ENCODE peak calls at places on chromosomes 2 and 18, in five cellular contexts. One of them, this sample, is unnamed.

GRCh38 chr2:106104332-106105062 is 89.6 kb downstream of the UXS1 start:
- DNase-seq in neural progenitor cell: peak
- DNase-seq in MM.1S: peak
- DNase-seq in HCT116: peak
- DNase-seq in hepatocyte: peak
- DNase-seq in this sample: peak

GRCh38 chr18:76588591-76589303 is 93.7 kb upstream of the ZNF516 start:
- DNase-seq in hepatocyte: no peak
- DNase-seq in neural progenitor cell: peak
- DNase-seq in HCT116: no peak
- DNase-seq in MM.1S: no peak
- DNase-seq in this sample: no peak

GRCh38 chr2:20576598-20577115 is 74.2 kb downstream of the HS1BP3 start:
- DNase-seq in hepatocyte: no peak
- DNase-seq in HCT116: no peak
- DNase-seq in MM.1S: peak
- DNase-seq in neural progenitor cell: no peak
- DNase-seq in this sample: peak

GRCh38 chr18:23220355-23220754 is 85.1 kb downstream of the CABLES1 start:
- DNase-seq in HCT116: no peak
- DNase-seq in MM.1S: no peak
- DNase-seq in hepatocyte: no peak
- DNase-seq in neural progenitor cell: no peak
- DNase-seq in this sample: no peak

GRCh38 chr2:26432363-26432762 is 30.6 kb downstream of the DRC1 start:
- DNase-seq in neural progenitor cell: no peak
- DNase-seq in MM.1S: no peak
- DNase-seq in HCT116: no peak
- DNase-seq in hepatocyte: no peak
- DNase-seq in this sample: no peak

GRCh38 chr2:240200230-240201051 is 60.0 kb upstream of the OTOS start:
- DNase-seq in HCT116: no peak
- DNase-seq in hepatocyte: no peak
- DNase-seq in neural progenitor cell: peak
- DNase-seq in MM.1S: peak
- DNase-seq in this sample: no peak

GRCh38 chr2:104938226-104938941 is 84.5 kb downstream of the POU3F3 start:
- DNase-seq in hepatocyte: no peak
- DNase-seq in MM.1S: no peak
- DNase-seq in HCT116: no peak
- DNase-seq in neural progenitor cell: no peak
- DNase-seq in this sample: peak

GRCh38 chr2:50546790-50547189 is 485.1 kb downstream of the NRXN1 start:
- DNase-seq in hepatocyte: no peak
- DNase-seq in MM.1S: no peak
- DNase-seq in HCT116: no peak
- DNase-seq in neural progenitor cell: no peak
- DNase-seq in this sample: no peak

GRCh38 chr2:71886241-71886640 is 261.4 kb downstream of the CYP26B1 start:
- DNase-seq in neural progenitor cell: no peak
- DNase-seq in HCT116: no peak
- DNase-seq in hepatocyte: no peak
- DNase-seq in MM.1S: no peak
- DNase-seq in this sample: no peak

GRCh38 chr18:7273301-7273911 is 42.5 kb downstream of the LRRC30 start:
- DNase-seq in HCT116: no peak
- DNase-seq in neural progenitor cell: peak
- DNase-seq in hepatocyte: peak
- DNase-seq in MM.1S: no peak
- DNase-seq in this sample: no peak

GRCh38 chr2:219496781-219497494 is 1.8 kb upstream of the GMPPA start:
- DNase-seq in MM.1S: no peak
- DNase-seq in neural progenitor cell: peak
- DNase-seq in hepatocyte: no peak
- DNase-seq in HCT116: no peak
- DNase-seq in this sample: no peak
- H2AFZ ChIP-seq in MM.1S: no peak
- H2AFZ ChIP-seq in neural progenitor cell: no peak
- H2AFZ ChIP-seq in hepatocyte: no peak
- H2AFZ ChIP-seq in HCT116: no peak
- H2AFZ ChIP-seq in this sample: no peak

GRCh38 chr18:8341481-8342230 is 267.6 kb upstream of the RAB12 start:
- DNase-seq in hepatocyte: peak
- DNase-seq in neural progenitor cell: no peak
- DNase-seq in HCT116: no peak
- DNase-seq in MM.1S: no peak
- DNase-seq in this sample: no peak
- H3K27ac ChIP-seq in hepatocyte: peak
- H3K27ac ChIP-seq in neural progenitor cell: no peak
- H3K27ac ChIP-seq in HCT116: no peak
- H3K27ac ChIP-seq in MM.1S: no peak
- H3K27ac ChIP-seq in this sample: no peak

DNA sequence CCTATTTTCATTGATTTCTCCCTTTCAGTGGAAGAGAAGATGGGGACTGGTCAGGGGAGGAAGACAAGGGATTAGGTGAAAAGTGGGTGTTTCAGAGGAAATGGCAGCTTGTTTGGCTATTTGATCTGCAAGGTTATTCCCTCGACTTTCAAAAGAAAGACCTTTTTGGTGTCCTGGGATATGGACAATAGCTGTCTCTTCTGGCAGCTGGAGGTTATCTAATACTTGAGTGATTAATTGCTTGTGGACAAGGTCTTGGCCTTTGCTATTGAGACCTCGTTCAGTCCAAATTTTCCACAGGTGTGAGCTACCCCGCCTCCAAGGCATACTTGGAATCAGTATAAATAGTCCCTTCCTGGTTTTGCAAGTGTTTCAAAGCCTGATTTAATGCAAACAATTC is 33.3 kb upstream of the TRAPPC8 start:
- DNase-seq in neural progenitor cell: no peak
- DNase-seq in HCT116: no peak
- DNase-seq in hepatocyte: no peak
- DNase-seq in MM.1S: no peak
- DNase-seq in this sample: no peak
- TF ChIP-seq EZH2phosphoT487 in neural progenitor cell: no peak
- TF ChIP-seq EZH2phosphoT487 in HCT116: no peak
- TF ChIP-seq EZH2phosphoT487 in hepatocyte: no peak
- TF ChIP-seq EZH2phosphoT487 in MM.1S: no peak
- TF ChIP-seq EZH2phosphoT487 in this sample: no peak

GRCh38 chr2:30649278-30649677 is 158.0 kb downstream of the CAPN13 start:
- DNase-seq in HCT116: no peak
- DNase-seq in MM.1S: no peak
- DNase-seq in hepatocyte: no peak
- DNase-seq in neural progenitor cell: no peak
- DNase-seq in this sample: no peak
- H2AFZ ChIP-seq in HCT116: no peak
- H2AFZ ChIP-seq in MM.1S: no peak
- H2AFZ ChIP-seq in hepatocyte: no peak
- H2AFZ ChIP-seq in neural progenitor cell: no peak
- H2AFZ ChIP-seq in this sample: no peak

DNA sequence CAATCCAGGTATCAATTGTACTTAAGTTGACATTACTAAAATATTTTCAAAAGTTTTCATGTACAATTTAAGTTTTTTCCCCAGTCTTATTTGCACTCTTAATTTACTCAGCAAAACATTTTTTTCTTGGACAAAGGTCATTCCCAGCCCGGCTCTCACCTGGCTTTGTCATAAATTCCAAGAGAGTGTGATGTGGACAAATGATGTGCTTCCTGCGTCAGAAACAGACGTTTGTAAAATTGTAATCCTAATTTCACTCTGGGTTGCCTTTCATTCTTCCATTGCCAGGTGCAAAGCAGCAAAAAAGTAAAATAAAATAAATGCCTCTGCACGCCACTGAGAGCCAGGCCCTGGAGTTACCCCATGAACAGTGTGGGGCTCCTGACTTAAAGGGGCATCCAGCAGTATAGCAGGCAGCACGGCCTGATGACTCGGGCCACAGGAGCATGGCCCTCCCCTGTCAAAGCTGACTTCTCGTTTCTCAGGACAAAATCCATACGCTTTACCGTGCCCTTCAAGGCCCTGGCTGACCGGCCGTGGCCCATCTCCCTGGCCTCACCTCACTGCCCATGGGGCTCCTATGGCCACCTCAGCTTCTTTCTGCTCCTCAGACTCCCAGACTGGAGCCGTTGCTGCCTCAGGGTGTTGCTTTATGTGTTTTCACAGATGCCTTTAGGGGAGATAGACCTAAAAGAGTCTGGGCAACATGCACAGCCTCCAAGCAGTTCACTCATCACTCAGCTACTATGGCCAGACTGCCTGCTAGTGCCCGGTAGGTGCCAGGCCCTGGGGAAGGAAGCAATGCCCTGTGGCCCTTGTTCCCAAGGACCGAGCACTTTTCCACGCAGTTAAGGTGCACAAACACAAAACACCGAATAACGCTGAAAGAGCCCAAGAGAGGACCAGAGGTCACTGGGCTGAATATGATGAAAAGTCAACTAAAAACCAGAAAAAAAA is 7.6 kb upstream of the TMEM185B start:
- DNase-seq in HCT116: no peak
- DNase-seq in MM.1S: no peak
- DNase-seq in neural progenitor cell: no peak
- DNase-seq in hepatocyte: peak
- DNase-seq in this sample: peak
- H3K27ac ChIP-seq in HCT116: no peak
- H3K27ac ChIP-seq in MM.1S: peak
- H3K27ac ChIP-seq in neural progenitor cell: no peak
- H3K27ac ChIP-seq in hepatocyte: peak
- H3K27ac ChIP-seq in this sample: no peak

GRCh38 chr18:64365106-64365505 is 216.2 kb upstream of the LINC00305 start:
- DNase-seq in HCT116: no peak
- DNase-seq in hepatocyte: no peak
- DNase-seq in neural progenitor cell: no peak
- DNase-seq in MM.1S: no peak
- DNase-seq in this sample: no peak
- TF ChIP-seq EZH2phosphoT487 in HCT116: no peak
- TF ChIP-seq EZH2phosphoT487 in hepatocyte: no peak
- TF ChIP-seq EZH2phosphoT487 in neural progenitor cell: no peak
- TF ChIP-seq EZH2phosphoT487 in MM.1S: no peak
- TF ChIP-seq EZH2phosphoT487 in this sample: no peak